ENCODE peak calls at places on chromosomes 3 and 15, in nine cellular contexts. C is HCT116, T is sigmoid colon, H is aorta, V is cardiac muscle cell, S is thoracic aorta, L is lung, G is trophoblast cell, A is neural progenitor cell. W is an unnamed sample.
A peak's percentile ranks its signal among the peaks of the same experiment; 100 is the strongest.

GRCh38 chr15:70361891-70362290 is 264.2 kb upstream of the TLE3 start:
- DNase-seq in V (no peak), G (no peak), A (no peak), H (no peak), C (no peak), L (no peak), T (no peak), S (no peak), W (no peak)

GRCh38 chr3:109643590-109643989 is 306.2 kb upstream of the DPPA4 start:
- DNase-seq in S (no peak), C (peak; percentile 70), A (no peak), H (no peak), L (no peak), V (no peak), G (peak; percentile 9), T (no peak), W (no peak)

GRCh38 chr3:146967786-146968185 is 362.6 kb upstream of the PLSCR5 start:
- DNase-seq in G (no peak), T (no peak), V (no peak), A (no peak), C (no peak), H (no peak), L (no peak), S (no peak), W (no peak)

GRCh38 chr3:189132125-189132744 is 39.5 kb upstream of the TPRG1 start:
- DNase-seq in A (no peak), T (peak; percentile 70), V (no peak), H (peak; percentile 75), L (peak; percentile 35), G (peak; percentile 43), C (peak; percentile 93), S (peak; percentile 6), W (no peak)

GRCh38 chr3:84962460-84962859 is 3.7 kb downstream of the CADM2 start:
- DNase-seq in S (no peak), L (no peak), A (no peak), T (no peak), V (no peak), G (no peak), C (no peak), H (no peak), W (no peak)

GRCh38 chr15:44427756-44428724 is 611 bp downstream of the CTDSPL2 start:
- DNase-seq in H (no peak), T (no peak), S (no peak), G (peak; percentile 84), C (peak; percentile 21), L (no peak), A (peak; percentile 86), V (peak; percentile 77), W (no peak)

GRCh38 chr3:190514163-190515153 is 573 bp downstream of the IL1RAP start:
- DNase-seq in T (peak; percentile 71), S (no peak), G (peak; percentile 35), C (no peak), H (peak; percentile 61), L (peak; percentile 36), V (peak; percentile 53), A (peak; percentile 60), W (no peak)

GRCh38 chr3:157142315-157142714 is 17.6 kb downstream of the CCNL1 start:
- DNase-seq in L (no peak), H (no peak), S (no peak), V (no peak), A (no peak), C (no peak), T (no peak), G (peak; percentile 54), W (no peak)

GRCh38 chr3:148763921-148764320 is 63.7 kb upstream of the CPB1 start:
- DNase-seq in G (no peak), L (no peak), A (no peak), S (no peak), C (no peak), T (no peak), V (no peak), H (no peak), W (no peak)

GRCh38 chr3:44016818-44017217 is 224.9 kb upstream of the TOPAZ1 start:
- DNase-seq in A (no peak), L (no peak), G (no peak), H (no peak), V (no peak), T (no peak), C (no peak), S (no peak), W (no peak)

GRCh38 chr15:49868348-49868747 is 247.5 kb downstream of the DTWD1 start:
- DNase-seq in L (no peak), V (no peak), C (no peak), G (no peak), A (no peak), H (no peak), T (no peak), S (no peak), W (no peak)

GRCh38 chr3:69009559-69010410 is 3.7 kb downstream of the EOGT start:
- DNase-seq in A (peak; percentile 51), C (no peak), S (no peak), V (no peak), G (peak; percentile 67), T (no peak), H (peak; percentile 54), L (no peak), W (no peak)

GRCh38 chr3:51777985-51778384 is 1.1 kb downstream of the IQCF6 start:
- DNase-seq in A (no peak), T (peak; percentile 64), V (no peak), C (no peak), S (no peak), H (no peak), G (no peak), L (peak; percentile 48), W (no peak)

GRCh38 chr3:87127286-87127685 is 99.8 kb upstream of the CHMP2B start:
- DNase-seq in A (no peak), V (no peak), T (no peak), G (no peak), S (no peak), L (no peak), C (no peak), H (no peak), W (no peak)

GRCh38 chr15:49427369-49427768 is 4.3 kb downstream of the FGF7 start:
- DNase-seq in L (no peak), C (no peak), V (no peak), A (no peak), T (no peak), H (no peak), S (no peak), G (no peak), W (no peak)

GRCh38 chr3:64104691-64105101 is 81.4 kb upstream of the PSMD6 start:
- DNase-seq in A (no peak), H (no peak), S (no peak), G (peak; percentile 28), C (no peak), L (no peak), V (no peak), T (no peak), W (no peak)

GRCh38 chr3:128488636-128488994 is 4.4 kb downstream of the GATA2 start:
- DNase-seq in G (no peak), H (no peak), C (no peak), V (no peak), A (no peak), L (no peak), T (no peak), S (no peak), W (no peak)
- H3K4me3 ChIP-seq in G (peak overlapping the region; percentile 83), H (peak overlapping the region; percentile 37), C (peak overlapping the region; percentile 76), V (peak overlapping the region; percentile 58), A (peak overlapping the region; percentile 42), L (peak overlapping the region; percentile 86), T (peak overlapping the region; percentile 54), S (peak overlapping the region; percentile 80), W (peak overlapping the region; percentile 21)

GRCh38 chr3:13553686-13554085 is 4.8 kb downstream of the FBLN2 start:
- DNase-seq in H (no peak), S (no peak), V (no peak), A (no peak), L (no peak), C (no peak), G (no peak), T (no peak), W (no peak)
- H3K27me3 ChIP-seq in H (no peaks in the 10 kb centered on the region), S (no peaks in the 10 kb centered on the region), V (no peaks in the 10 kb centered on the region), A (peaks cover 21% of the 10 kb centered on the region), L (no peaks in the 10 kb centered on the region), C (no peaks in the 10 kb centered on the region), G (no peaks in the 10 kb centered on the region), T (peaks cover 43% of the 10 kb centered on the region), W (peaks cover 3% of the 10 kb centered on the region)

DNA sequence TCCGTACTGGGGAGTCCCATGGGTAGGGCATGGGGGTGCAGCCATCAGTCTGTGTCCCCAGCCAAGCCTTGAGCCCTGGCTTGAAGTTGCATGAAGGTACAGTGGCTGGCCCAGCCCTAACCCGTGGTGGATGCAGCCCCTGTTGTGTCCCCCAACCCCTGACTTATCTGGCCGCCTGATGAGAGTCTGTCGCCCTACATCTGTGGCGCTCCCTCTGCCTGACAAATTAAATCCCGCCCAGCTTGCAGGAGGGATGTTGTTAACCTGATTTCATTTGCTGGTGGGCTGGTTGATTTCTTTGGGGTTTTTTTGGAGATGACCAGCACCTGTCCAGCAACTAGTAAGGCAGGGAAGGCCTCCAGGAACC is 186.1 kb downstream of the APBA2 start:
- DNase-seq in H (no peak), L (no peak), S (no peak), C (no peak), V (no peak), G (no peak), T (peak; percentile 32), A (no peak), W (no peak)
- H3K27ac ChIP-seq in H (no peak overlapping the region), L (no peak overlapping the region), S (no peak overlapping the region), C (no peak overlapping the region), V (no peak overlapping the region), G (no peak overlapping the region), T (no peak overlapping the region), A (no peak overlapping the region), W (no peak overlapping the region)

GRCh38 chr3:99128205-99128604 is 226.7 kb upstream of the DCBLD2 start:
- DNase-seq in L (no peak), H (no peak), S (no peak), A (no peak), V (no peak), G (no peak), T (no peak), C (no peak), W (no peak)

GRCh38 chr3:99126291-99126690 is 224.8 kb upstream of the DCBLD2 start:
- DNase-seq in T (no peak), H (no peak), L (no peak), S (no peak), V (no peak), C (no peak), A (no peak), G (no peak), W (no peak)

GRCh38 chr3:99131876-99132275 is 230.4 kb upstream of the DCBLD2 start:
- DNase-seq in T (no peak), A (no peak), H (no peak), S (no peak), G (no peak), L (no peak), V (no peak), C (no peak), W (no peak)

DNA sequence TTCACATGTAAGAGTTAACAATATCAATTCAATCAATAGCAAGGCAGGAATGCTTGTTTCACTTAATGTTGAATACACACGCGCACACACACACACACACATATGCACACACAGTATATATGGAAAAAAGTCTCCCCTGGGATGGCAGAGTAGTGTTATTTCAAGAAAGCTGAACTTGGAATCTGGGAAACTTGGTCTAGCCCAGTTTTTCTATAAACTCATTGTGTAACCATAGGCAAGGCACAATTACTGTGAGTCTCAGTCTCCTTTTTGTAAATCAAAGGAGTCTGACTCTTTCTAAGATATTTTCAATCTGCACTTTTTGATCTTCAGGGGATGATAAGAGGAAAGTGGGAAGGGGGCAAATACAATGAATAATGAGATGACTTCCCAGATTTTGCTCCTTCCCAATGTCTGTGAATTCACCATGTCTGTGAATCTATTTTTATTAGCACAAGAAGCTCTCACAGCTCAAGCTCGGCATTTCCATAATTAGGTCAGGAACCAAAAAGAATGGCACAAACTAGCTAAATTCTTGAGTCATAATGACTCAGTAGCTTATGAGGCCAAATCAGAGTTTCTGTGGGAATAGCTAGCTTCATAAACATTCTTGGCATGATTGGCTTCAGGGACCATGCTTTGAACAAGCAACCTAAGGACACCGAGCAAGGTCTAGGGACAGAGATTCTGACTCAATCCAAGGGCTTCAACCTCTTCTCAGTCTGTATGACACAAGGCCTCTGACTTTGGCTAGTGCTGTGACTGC is 227.4 kb upstream of the DCBLD2 start:
- DNase-seq in G (peak; percentile 46), V (no peak), S (peak; percentile 11), A (no peak), T (no peak), H (no peak), C (peak; percentile 79), L (no peak), W (no peak)
- H3K4me3 ChIP-seq in G (no peak overlapping the region), V (no peak overlapping the region), S (peak overlapping the region; percentile 25), A (no peak overlapping the region), T (no peak overlapping the region), H (no peak overlapping the region), C (peak overlapping the region; percentile 28), L (no peak overlapping the region), W (no peak overlapping the region)

W was measured in iPS DF 6.9.